ENCODE peak calls at places on chromosome 10, in ten cellular contexts. C, N, K, L, E, J, V, U, M and H are unnamed samples.

GRCh38 chr10:97100657-97101056 is 85.1 kb downstream of the SLIT1 start:
- DNase-seq in C (no peak), J (no peak), U (no peak), E (no peak), M (no peak), K (no peak), N (no peak), V (no peak), L (no peak), H (no peak)

GRCh38 chr10:121078672-121079102 is 227.5 kb downstream of the WDR11 start:
- DNase-seq in V (no peak), J (no peak), C (no peak), K (no peak), N (no peak), M (no peak), L (no peak), E (no peak), U (peak), H (no peak)

GRCh38 chr10:27695704-27696103 is 49.9 kb downstream of the MKX start:
- DNase-seq in M (no peak), U (no peak), N (no peak), L (no peak), V (no peak), J (no peak), K (no peak), C (no peak), E (no peak), H (peak)

GRCh38 chr10:79266092-79266491 is 81.2 kb upstream of the PPIF start:
- DNase-seq in E (no peak), L (no peak), M (no peak), N (no peak), C (peak), J (no peak), K (peak), V (no peak), U (no peak), H (peak)

GRCh38 chr10:72243822-72244437 is 27.9 kb upstream of the ASCC1 start:
- DNase-seq in C (peak), E (no peak), M (no peak), L (no peak), U (peak), J (no peak), V (peak), N (peak), K (no peak), H (peak)

GRCh38 chr10:97531401-97531985 is 32.8 kb downstream of the UBTD1 start:
- DNase-seq in U (no peak), C (no peak), J (no peak), N (no peak), K (no peak), M (no peak), E (no peak), L (no peak), V (no peak), H (no peak)

GRCh38 chr10:24618401-24618800 is 105.3 kb downstream of the ARHGAP21 start:
- DNase-seq in N (no peak), K (no peak), E (no peak), U (peak), C (no peak), M (no peak), J (no peak), V (no peak), L (no peak), H (no peak)

GRCh38 chr10:67518756-67519155 is 177.2 kb downstream of the CTNNA3 start:
- DNase-seq in C (no peak), K (no peak), E (no peak), N (no peak), M (no peak), U (no peak), V (peak), J (no peak), L (no peak), H (no peak)

GRCh38 chr10:133013478-133013877 is 71.1 kb upstream of the CFAP46 start:
- DNase-seq in K (peak), J (no peak), M (no peak), V (no peak), U (no peak), L (no peak), E (no peak), N (peak), C (no peak), H (no peak)

GRCh38 chr10:119291223-119291900 is 84.0 kb downstream of the GRK5 start:
- DNase-seq in K (peak), M (no peak), U (no peak), V (peak), C (no peak), L (no peak), N (no peak), J (no peak), E (no peak), H (no peak)

GRCh38 chr10:54064215-54064614 is 736.8 kb downstream of the PCDH15 start:
- DNase-seq in J (no peak), U (no peak), M (no peak), C (no peak), L (no peak), V (peak), E (no peak), K (no peak), N (no peak), H (no peak)

GRCh38 chr10:33115720-33116119 is 157.7 kb upstream of the ITGB1 start:
- DNase-seq in V (no peak), N (no peak), J (no peak), U (no peak), L (no peak), C (no peak), E (no peak), K (no peak), M (no peak), H (no peak)

GRCh38 chr10:133399123-133399601 is 5.2 kb downstream of the MTG1 start:
- DNase-seq in U (no peak), N (no peak), E (no peak), M (no peak), K (no peak), L (no peak), J (no peak), V (no peak), C (no peak), H (no peak)

GRCh38 chr10:541041-541440 is 148.4 kb downstream of the DIP2C start:
- DNase-seq in L (no peak), E (no peak), J (no peak), V (no peak), U (no peak), M (no peak), C (no peak), N (no peak), K (no peak), H (no peak)

GRCh38 chr10:71963756-71964668 is at the start of gene CHST3:
- DNase-seq in J (no peak), E (peak), U (peak), L (no peak), M (no peak), N (peak), C (peak), V (peak), K (peak), H (peak)

GRCh38 chr10:65234261-65234660 is 1691.6 kb upstream of the LRRTM3 start:
- DNase-seq in N (no peak), M (no peak), K (no peak), U (no peak), E (no peak), C (peak), V (peak), J (no peak), L (no peak), H (no peak)

GRCh38 chr10:17181751-17182150 is 19.7 kb downstream of the TRDMT1 start:
- DNase-seq in E (no peak), M (no peak), J (no peak), C (no peak), L (no peak), V (peak), U (peak), K (no peak), N (no peak), H (no peak)

GRCh38 chr10:5633166-5633565 is 33.2 kb downstream of the ASB13 start:
- DNase-seq in L (no peak), E (no peak), J (no peak), C (no peak), K (no peak), M (no peak), U (no peak), N (no peak), V (no peak), H (no peak)

GRCh38 chr10:43902842-43903241 is 254.2 kb upstream of the ZNF32 start:
- DNase-seq in N (no peak), E (no peak), U (no peak), M (no peak), C (no peak), J (no peak), K (no peak), V (no peak), L (no peak), H (no peak)

GRCh38 chr10:3570855-3571266 is 214.1 kb downstream of the KLF6 start:
- DNase-seq in C (no peak), K (no peak), N (peak), J (no peak), V (no peak), L (no peak), U (no peak), E (no peak), M (no peak), H (peak)

GRCh38 chr10:55630491-55631056 is 730.5 kb downstream of the ZWINT start:
- DNase-seq in C (no peak), M (no peak), J (no peak), K (no peak), U (no peak), E (no peak), N (no peak), L (no peak), V (peak), H (peak)

GRCh38 chr10:3969876-3970666 is 185.1 kb upstream of the KLF6 start:
- DNase-seq in K (no peak), C (no peak), U (peak), E (no peak), L (no peak), N (no peak), M (no peak), J (no peak), V (peak), H (no peak)

GRCh38 chr10:114504769-114505579 is 100.7 kb upstream of the AFAP1L2 start:
- DNase-seq in U (peak), K (no peak), L (no peak), E (no peak), N (no peak), V (peak), C (no peak), J (no peak), M (no peak), H (peak)

GRCh38 chr10:30284860-30285594 is 64.1 kb downstream of the MTPAP start:
- DNase-seq in L (no peak), J (peak), V (no peak), K (peak), U (no peak), C (no peak), E (no peak), M (peak), N (no peak), H (peak)

GRCh38 chr10:29480281-29480954 is 154.4 kb downstream of the SVIL start:
- DNase-seq in C (no peak), L (no peak), J (no peak), U (no peak), E (peak), N (no peak), M (no peak), V (no peak), K (no peak), H (no peak)

GRCh38 chr10:130470973-130471372 is 334.8 kb downstream of the GLRX3 start:
- DNase-seq in C (no peak), V (no peak), J (no peak), K (no peak), M (no peak), U (no peak), E (no peak), L (no peak), N (no peak), H (no peak)

GRCh38 chr10:3785849-3786290 is 861 bp upstream of the KLF6 start:
- DNase-seq in U (peak), E (peak), N (no peak), L (no peak), J (no peak), V (peak), C (no peak), M (peak), K (peak), H (no peak)